ENCODE peak calls at places on chromosomes 7 and 10, in six cellular contexts. D, E, O, B, H and G are unnamed samples.

GRCh38 chr7:134730359-134730758 is 49.1 kb upstream of the CALD1 start:
- DNase-seq in H (no peak), D (no peak), O (no peak), E (no peak), B (no peak), G (no peak)

GRCh38 chr7:92422926-92423325 is 24.4 kb upstream of the GATAD1 start:
- DNase-seq in H (no peak), D (no peak), O (no peak), B (no peak), E (no peak), G (no peak)

GRCh38 chr10:688621-689426 is 644 bp downstream of the DIP2C start:
- DNase-seq in H (peak), B (no peak), D (no peak), O (no peak), E (no peak), G (peak)

GRCh38 chr10:33291053-33291592 is 43.3 kb downstream of the NRP1 start:
- DNase-seq in B (no peak), H (no peak), O (no peak), D (no peak), E (peak), G (no peak)

GRCh38 chr7:158322616-158323530 is 264.8 kb downstream of the PTPRN2 start:
- DNase-seq in E (no peak), H (no peak), D (no peak), O (no peak), B (no peak), G (no peak)

GRCh38 chr10:133329401-133330202 is 7.1 kb downstream of the CALY start:
- DNase-seq in D (peak), B (peak), E (peak), O (peak), H (peak), G (peak)

GRCh38 chr10:52653510-52653909 is 119.1 kb downstream of the MBL2 start:
- DNase-seq in E (no peak), H (no peak), B (no peak), O (no peak), D (no peak), G (no peak)

GRCh38 chr7:81415181-81415580 is 354.7 kb downstream of the HGF start:
- DNase-seq in O (no peak), H (no peak), D (no peak), E (no peak), B (no peak), G (no peak)

GRCh38 chr7:23022258-23022745 is 8.4 kb upstream of the HYCC1 start:
- DNase-seq in O (no peak), D (no peak), B (no peak), E (peak), H (no peak), G (no peak)

GRCh38 chr10:63105811-63106755 is 27.0 kb upstream of the NRBF2 start:
- DNase-seq in D (no peak), H (no peak), E (peak), B (no peak), O (no peak), G (no peak)

GRCh38 chr7:8373856-8374255 is 59.6 kb upstream of the NXPH1 start:
- DNase-seq in D (no peak), E (no peak), B (no peak), H (no peak), O (no peak), G (no peak)

GRCh38 chr10:46098379-46098778 is 52.3 kb upstream of the MSMB start:
- DNase-seq in O (no peak), B (no peak), H (peak), E (no peak), D (no peak), G (no peak)

GRCh38 chr10:49498465-49498864 is 40.5 kb downstream of the ERCC6 start:
- DNase-seq in O (no peak), B (no peak), E (no peak), D (no peak), H (no peak), G (no peak)

GRCh38 chr10:26780793-26781601 is 79.8 kb downstream of the ABI1 start:
- DNase-seq in E (peak), H (no peak), O (no peak), B (no peak), D (no peak), G (no peak)

GRCh38 chr10:546971-547590 is 142.4 kb downstream of the DIP2C start:
- DNase-seq in E (no peak), O (no peak), B (peak), H (peak), D (no peak), G (no peak)

GRCh38 chr7:45915606-45916005 is 5.5 kb downstream of the IGFBP3 start:
- DNase-seq in E (no peak), D (no peak), B (no peak), H (no peak), O (no peak), G (no peak)

GRCh38 chr10:71259815-71260501 is 47.6 kb downstream of the UNC5B start:
- DNase-seq in E (peak), D (no peak), H (no peak), B (no peak), O (no peak), G (no peak)

GRCh38 chr7:143479055-143479766 is 1.5 kb downstream of the TAS2R41 start:
- DNase-seq in B (no peak), D (no peak), E (no peak), O (no peak), H (no peak), G (no peak)

GRCh38 chr7:116628971-116629586 is 42.9 kb upstream of the MET start:
- DNase-seq in D (no peak), O (no peak), E (peak), B (no peak), H (no peak), G (no peak)

GRCh38 chr10:75145590-75145989 is 34.1 kb downstream of the SAMD8 start:
- DNase-seq in B (no peak), O (no peak), D (no peak), E (no peak), H (no peak), G (no peak)

GRCh38 chr7:47611045-47611511 is 29.2 kb upstream of the TNS3 start:
- DNase-seq in B (no peak), O (no peak), D (no peak), E (no peak), H (no peak), G (no peak)

GRCh38 chr7:127782550-127783266 is 130.7 kb downstream of the SND1 start:
- DNase-seq in B (no peak), O (no peak), D (no peak), E (no peak), H (no peak), G (no peak)

GRCh38 chr10:132036887-132037675 is 28.7 kb upstream of the JAKMIP3 start:
- DNase-seq in B (no peak), H (no peak), E (no peak), D (no peak), O (no peak), G (no peak)

GRCh38 chr10:33365871-33366411 is 31.5 kb upstream of the NRP1 start:
- DNase-seq in B (no peak), E (peak), D (no peak), H (no peak), O (no peak), G (no peak)

GRCh38 chr10:14296081-14296709 is 34.5 kb downstream of the FRMD4A start:
- DNase-seq in H (no peak), B (peak), E (no peak), D (no peak), O (no peak), G (peak)

GRCh38 chr10:14306201-14306600 is 24.5 kb downstream of the FRMD4A start:
- DNase-seq in E (no peak), O (no peak), H (no peak), B (no peak), D (no peak), G (no peak)

GRCh38 chr10:14304029-14304428 is 26.7 kb downstream of the FRMD4A start:
- DNase-seq in D (no peak), E (no peak), H (no peak), B (no peak), O (no peak), G (no peak)

GRCh38 chr10:14299516-14299915 is 31.2 kb downstream of the FRMD4A start:
- DNase-seq in D (no peak), E (no peak), H (no peak), O (no peak), B (no peak), G (no peak)

DNA sequence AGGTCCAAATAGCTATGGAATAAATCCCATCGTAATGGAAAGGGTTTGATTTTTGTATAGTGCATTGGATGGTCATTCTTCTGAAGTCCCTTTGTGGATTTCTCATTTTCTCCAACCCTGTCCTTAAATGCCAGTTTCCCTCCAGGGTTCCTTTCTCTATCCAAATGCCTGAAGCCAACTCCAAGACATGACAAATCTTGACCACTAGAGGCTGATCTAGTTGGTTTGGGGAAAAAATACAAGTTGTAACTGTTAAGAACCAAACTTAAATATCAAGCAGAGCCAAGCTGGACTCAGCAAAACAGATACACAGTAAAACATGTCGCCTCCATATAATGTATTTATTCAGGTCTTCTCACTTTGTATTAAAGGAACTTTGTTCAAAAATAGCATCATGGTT is 28.7 kb downstream of the FRMD4A start:
- DNase-seq in H (no peak), E (peak), D (no peak), B (no peak), O (no peak), G (no peak)
- TF ChIP-seq CTCF in H (peak), E (no peak), D (no peak), B (peak), O (no peak), G (peak)

GRCh38 chr7:153193144-153193595 is 433.6 kb downstream of the ACTR3B start:
- DNase-seq in B (peak), H (peak), O (no peak), D (peak), E (no peak), G (peak)
- TF ChIP-seq CTCF in B (peak), H (peak), O (no peak), D (peak), E (peak), G (peak)

DNA sequence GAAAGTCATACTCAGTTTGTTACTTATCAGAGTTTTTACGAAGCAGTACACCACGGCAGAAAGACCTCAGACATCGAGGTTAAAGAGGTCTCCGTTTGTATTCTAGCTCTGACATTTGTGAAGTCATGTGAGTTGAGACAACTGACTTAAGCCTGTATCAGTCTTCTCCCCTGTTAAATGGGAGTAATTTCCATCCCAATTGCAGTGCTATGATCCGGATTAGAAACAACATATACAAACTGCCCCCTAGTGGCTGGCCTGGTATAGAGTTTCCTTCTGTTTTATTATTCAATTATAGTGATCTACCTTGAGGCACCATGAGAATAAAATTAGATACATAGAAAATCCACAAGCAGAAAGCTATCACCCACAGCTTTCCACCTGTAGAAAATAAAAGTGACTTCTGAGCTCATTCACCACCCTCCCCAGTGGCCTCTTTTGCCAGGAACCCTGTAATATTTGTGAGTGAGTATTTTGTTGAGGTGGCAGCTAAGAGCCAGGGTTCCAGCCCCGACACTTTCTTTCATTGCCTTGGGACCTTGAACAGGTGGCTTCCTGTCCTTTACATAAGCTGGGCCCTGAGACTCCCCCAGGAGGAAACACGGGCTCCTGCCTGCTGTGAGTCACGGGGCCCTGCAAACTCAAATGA is 607.2 kb upstream of the MGMT start:
- DNase-seq in H (peak), D (peak), B (no peak), O (no peak), E (peak), G (peak)
- TF ChIP-seq CTCF in H (peak), D (no peak), B (peak), O (peak), E (peak), G (peak)

DNA sequence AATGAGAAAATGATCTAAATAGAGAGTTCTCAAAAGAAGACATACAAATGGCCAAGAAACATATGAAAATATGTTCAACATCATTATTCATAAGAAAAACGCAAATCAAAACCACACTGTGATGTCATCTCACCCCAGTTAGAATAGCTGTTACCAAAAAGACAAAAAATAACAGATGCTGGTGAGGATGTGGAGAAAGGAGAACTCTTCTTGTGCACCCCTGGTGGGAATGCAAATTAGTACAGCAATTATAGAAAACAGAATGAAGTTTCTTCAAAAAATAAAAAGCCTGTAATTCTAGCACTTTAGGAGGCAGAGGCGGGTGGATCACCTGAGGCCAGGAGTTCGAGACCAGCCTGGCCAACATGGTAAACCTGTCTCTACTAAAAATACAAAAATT is 199.3 kb downstream of the PARD3 start:
- DNase-seq in B (no peak), H (no peak), D (no peak), O (no peak), E (no peak), G (no peak)
- TF ChIP-seq CTCF in B (no peak), H (no peak), D (no peak), O (no peak), E (no peak), G (no peak)